ENCODE peak calls at places on chromosomes 13 and 19, in nine cellular contexts. A is ELR; M is tibial nerve; N is mammary epithelial cell; T is progenitor cell of endocrine pancreas; L is effector memory CD4-positive, alpha-beta T cell; G is activated B cell treated with CpG ODN at 0.5 μM for 24 hours; D is cardiac fibroblast; V is GM23338. U is an unnamed sample.

GRCh38 chr13:67515895-67516294 is 285.8 kb upstream of the PCDH9 start:
- DNase-seq in V (no peak), T (no peak), L (no peak), D (peak), A (peak), G (no peak), M (no peak), N (no peak), U (no peak)

GRCh38 chr19:28292822-28293500 is 920.0 kb downstream of the UQCRFS1 start:
- DNase-seq in L (no peak), D (no peak), T (no peak), N (peak), A (no peak), V (peak), M (no peak), G (no peak), U (no peak)

GRCh38 chr13:113184568-113185440 is 23.7 kb downstream of the PCID2 start:
- DNase-seq in V (no peak), M (no peak), G (no peak), N (no peak), T (no peak), D (no peak), A (no peak), L (no peak), U (no peak)

GRCh38 chr13:43936630-43937029 is 56.9 kb downstream of the LACC1 start:
- DNase-seq in G (no peak), A (no peak), N (no peak), M (no peak), D (no peak), V (no peak), L (no peak), T (no peak), U (no peak)

GRCh38 chr13:75687145-75687763 is 51.1 kb downstream of the LMO7 start:
- DNase-seq in G (no peak), T (no peak), D (peak), N (peak), A (peak), M (no peak), V (peak), L (no peak), U (no peak)

GRCh38 chr13:102913924-102914628 is 68.2 kb downstream of the ERCC5 start:
- DNase-seq in V (no peak), M (no peak), D (peak), A (peak), T (no peak), G (no peak), L (no peak), N (peak), U (no peak)

GRCh38 chr13:71751074-71751473 is 115.9 kb downstream of the DACH1 start:
- DNase-seq in L (no peak), T (no peak), N (no peak), A (no peak), D (no peak), M (no peak), V (no peak), G (no peak), U (no peak)

GRCh38 chr19:47100290-47100689 is 13.3 kb downstream of the ZC3H4 start:
- DNase-seq in T (no peak), L (no peak), G (no peak), D (no peak), N (no peak), A (no peak), V (no peak), M (no peak), U (no peak)

GRCh38 chr19:16252459-16253205 is 54.9 kb downstream of the AP1M1 start:
- DNase-seq in G (no peak), D (no peak), M (peak), A (no peak), V (no peak), L (no peak), N (no peak), T (no peak), U (no peak)

GRCh38 chr13:113649212-113649611 is 8.8 kb downstream of the ATP4B start:
- DNase-seq in N (no peak), D (no peak), G (no peak), V (peak), M (no peak), T (no peak), A (no peak), L (no peak), U (no peak)

GRCh38 chr19:1840541-1841115 is 7.7 kb downstream of the REXO1 start:
- DNase-seq in N (no peak), A (no peak), D (peak), T (no peak), V (no peak), G (no peak), L (no peak), M (no peak), U (no peak)

GRCh38 chr19:38852231-38853044 is 2.7 kb upstream of the HNRNPL start:
- DNase-seq in N (peak), T (peak), G (peak), M (peak), V (peak), D (peak), A (peak), L (peak), U (no peak)

GRCh38 chr19:30459859-30460258 is 87.7 kb downstream of the ZNF536 start:
- DNase-seq in N (no peak), V (no peak), G (no peak), T (no peak), D (no peak), M (no peak), L (no peak), A (no peak), U (no peak)

GRCh38 chr13:98517576-98518310 is 59.2 kb downstream of the STK24 start:
- DNase-seq in A (no peak), M (no peak), N (no peak), T (no peak), V (no peak), L (peak), G (no peak), D (no peak), U (no peak)

GRCh38 chr13:92838786-92839185 is 387.8 kb upstream of the GPC6 start:
- DNase-seq in N (peak), L (no peak), G (no peak), A (peak), V (no peak), M (no peak), D (peak), T (no peak), U (no peak)

GRCh38 chr19:51020988-51021651 is 1.6 kb upstream of the KLK10 start:
- DNase-seq in A (peak), T (no peak), M (peak), N (peak), D (peak), V (peak), G (no peak), L (no peak), U (no peak)

GRCh38 chr13:113835461-113836274 is 28.2 kb downstream of the GAS6 start:
- DNase-seq in L (no peak), V (no peak), D (peak), N (no peak), T (no peak), A (peak), G (no peak), M (no peak), U (no peak)

GRCh38 chr19:18683109-18683954 is at the start of gene CRTC1:
- DNase-seq in G (peak), L (peak), T (peak), M (peak), D (peak), V (peak), A (peak), N (peak), U (peak)

GRCh38 chr13:74158028-74158427 is 23.8 kb upstream of the KLF12 start:
- DNase-seq in G (no peak), M (no peak), T (no peak), D (peak), A (no peak), L (no peak), V (no peak), N (no peak), U (no peak)

GRCh38 chr13:52599037-52599852 is 43.0 kb upstream of the HNRNPA1L2 start:
- DNase-seq in L (no peak), D (peak), M (peak), T (no peak), V (no peak), G (no peak), A (peak), N (peak), U (no peak)

GRCh38 chr13:90526711-90527110 is 820.8 kb upstream of the MIR17HG start:
- DNase-seq in D (no peak), L (no peak), T (no peak), G (no peak), M (no peak), V (no peak), A (no peak), N (no peak), U (no peak)

GRCh38 chr13:76225815-76226489 is 589.8 kb downstream of the LMO7 start:
- DNase-seq in G (no peak), V (peak), A (peak), T (no peak), D (peak), L (no peak), M (no peak), N (no peak), U (no peak)

U was measured in posterior cingulate gyrus.